ENCODE peak calls at places on chromosomes 6 and 20, in six cellular contexts. F is activated naive CD4-positive, alpha-beta T cell; T is cardiac muscle cell; C is A673; H is neural progenitor cell; E is stimulated activated CD4-positive, alpha-beta T cell treated with anti-CD3 and anti-CD28 coated beads, Interleukin-2, amount 100 ng/mL, for 48 hours. M is an unnamed sample.

GRCh38 chr6:139446768-139447167 is 72.3 kb upstream of the CITED2 start:
- DNase-seq in C (no peak), F (no peak), T (no peak), E (no peak), H (no peak), M (no peak)

GRCh38 chr6:39218868-39219567 is 10.3 kb downstream of the KCNK5 start:
- DNase-seq in H (no peak), E (no peak), T (no peak), F (no peak), C (no peak), M (no peak)

GRCh38 chr20:50885068-50885467 is 46.2 kb downstream of the ADNP start:
- DNase-seq in C (no peak), T (no peak), E (no peak), F (no peak), H (no peak), M (no peak)

GRCh38 chr6:12804967-12805645 is 88.5 kb downstream of the PHACTR1 start:
- DNase-seq in E (no peak), H (no peak), F (no peak), T (no peak), C (peak), M (no peak)

GRCh38 chr6:87200469-87201174 is 45.3 kb downstream of the ZNF292 start:
- DNase-seq in C (peak), H (no peak), E (no peak), F (no peak), T (no peak), M (no peak)

GRCh38 chr20:12177657-12178293 is 260.1 kb downstream of the BTBD3 start:
- DNase-seq in T (no peak), H (no peak), F (no peak), E (no peak), C (no peak), M (no peak)

GRCh38 chr6:113171882-113172281 is 685.3 kb upstream of the MARCKS start:
- DNase-seq in C (no peak), T (no peak), F (no peak), E (no peak), H (no peak), M (no peak)

GRCh38 chr20:16412896-16413295 is 160.4 kb downstream of the KIF16B start:
- DNase-seq in E (no peak), F (no peak), C (no peak), T (no peak), H (no peak), M (no peak)

GRCh38 chr6:131946404-131946991 is 4.7 kb downstream of the CCN2 start:
- DNase-seq in C (no peak), H (no peak), T (no peak), E (no peak), F (no peak), M (no peak)

GRCh38 chr6:160005861-160006540 is 37.1 kb downstream of the IGF2R start:
- DNase-seq in C (peak), T (no peak), F (no peak), E (no peak), H (no peak), M (no peak)

GRCh38 chr6:70673054-70673453 is 5.4 kb downstream of the SMAP1 start:
- DNase-seq in C (no peak), F (no peak), E (no peak), T (peak), H (no peak), M (no peak)

GRCh38 chr6:155143610-155144106 is 120.2 kb upstream of the CLDN20 start:
- DNase-seq in T (no peak), H (peak), C (no peak), E (no peak), F (no peak), M (no peak)

GRCh38 chr6:91082311-91082803 is 495.5 kb upstream of the MAP3K7 start:
- DNase-seq in F (no peak), E (no peak), C (peak), T (no peak), H (peak), M (no peak)

GRCh38 chr20:2301164-2301622 is 5.4 kb downstream of the TGM3 start:
- DNase-seq in T (no peak), E (no peak), H (no peak), C (peak), F (no peak), M (no peak)

GRCh38 chr6:44304282-44305199 is 8.6 kb downstream of the AARS2 start:
- DNase-seq in E (peak), F (no peak), H (peak), C (peak), T (peak), M (peak)

GRCh38 chr6:114216789-114217467 is 125.9 kb downstream of the HS3ST5 start:
- DNase-seq in F (no peak), T (no peak), H (no peak), E (no peak), C (no peak), M (no peak)

GRCh38 chr6:136405410-136406029 is 115.9 kb upstream of the BCLAF1 start:
- DNase-seq in F (no peak), C (no peak), E (no peak), T (no peak), H (no peak), M (peak)

GRCh38 chr6:6694825-6695710 is 106.5 kb downstream of the LY86 start:
- DNase-seq in H (no peak), E (no peak), C (no peak), F (no peak), T (peak), M (no peak)